ENCODE peak calls at places on chromosomes 16 and 17, in seven cellular contexts. X is naive thymus-derived CD4-positive, alpha-beta T cell; W is astrocyte of the spinal cord; I is GM19239; J is posterior cingulate gyrus; A is NCI-H1105; P is M059J. G is an unnamed sample.

GRCh38 chr17:42120161-42121065 is 754 bp downstream of the KAT2A start:
- DNase-seq in X (no peak), W (no peak), I (no peak), J (no peak), A (no peak), P (no peak), G (no peak)

GRCh38 chr17:50241431-50241830 is 32.8 kb upstream of the TMEM92 start:
- DNase-seq in X (no peak), W (no peak), I (no peak), J (no peak), A (no peak), P (no peak), G (no peak)

GRCh38 chr17:42459983-42460300 is 1.3 kb downstream of the ATP6V0A1 start:
- DNase-seq in X (peak), W (peak), I (no peak), J (no peak), A (no peak), P (peak), G (no peak)

GRCh38 chr17:82846061-82846691 is 6.4 kb upstream of the ZNF750 start:
- DNase-seq in X (no peak), W (no peak), I (no peak), J (no peak), A (no peak), P (no peak), G (no peak)

GRCh38 chr17:73657473-73658116 is 13.3 kb upstream of the SDK2 start:
- DNase-seq in X (peak), W (no peak), I (no peak), J (no peak), A (no peak), P (peak), G (no peak)

GRCh38 chr17:74960739-74961342 is 11.7 kb downstream of the HID1 start:
- DNase-seq in X (peak), W (peak), I (peak), J (no peak), A (no peak), P (peak), G (peak)

GRCh38 chr16:89004209-89004831 is 27.3 kb upstream of the CBFA2T3 start:
- DNase-seq in X (peak), W (no peak), I (no peak), J (peak), A (no peak), P (no peak), G (no peak)

GRCh38 chr16:52532384-52532783 is 14.6 kb downstream of the TOX3 start:
- DNase-seq in X (no peak), W (no peak), I (no peak), J (no peak), A (no peak), P (no peak), G (no peak)

GRCh38 chr16:11481987-11482386 is 104.7 kb downstream of the LITAF start:
- DNase-seq in X (no peak), W (no peak), I (no peak), J (no peak), A (no peak), P (peak), G (no peak)

GRCh38 chr17:56021681-56022205 is 131.5 kb upstream of the ANKFN1 start:
- DNase-seq in X (no peak), W (no peak), I (no peak), J (no peak), A (no peak), P (no peak), G (no peak)

GRCh38 chr16:58882292-58882691 is 148.2 kb upstream of the GOT2 start:
- DNase-seq in X (no peak), W (no peak), I (peak), J (no peak), A (no peak), P (no peak), G (peak)

G was measured in HL-60.